ENCODE peak calls at places on chromosomes 6 and 20, in ten cellular contexts. I, X, V, D, M, Q, H, O, K and A are unnamed samples.

GRCh38 chr6:41522780-41523548 is 23.2 kb upstream of the FOXP4 start:
- DNase-seq in O (no peak), D (no peak), X (no peak), M (no peak), K (no peak), H (no peak), I (no peak), Q (no peak), V (no peak), A (no peak)

GRCh38 chr6:52227495-52227894 is 16.8 kb downstream of the IL17F start:
- DNase-seq in Q (no peak), K (no peak), D (no peak), O (no peak), I (no peak), X (no peak), V (no peak), M (no peak), H (no peak), A (no peak)

GRCh38 chr6:94389218-94389617 is 969.9 kb upstream of the EPHA7 start:
- DNase-seq in I (no peak), V (no peak), H (no peak), M (no peak), K (no peak), X (no peak), D (no peak), Q (no peak), O (no peak), A (no peak)

GRCh38 chr6:117483645-117484016 is 1.2 kb downstream of the DCBLD1 start:
- DNase-seq in M (no peak), X (no peak), K (no peak), Q (no peak), I (no peak), D (no peak), V (no peak), O (no peak), H (no peak), A (no peak)

GRCh38 chr6:169254456-169255316 is 1.0 kb upstream of the THBS2 start:
- DNase-seq in Q (no peak), V (no peak), O (no peak), X (no peak), I (no peak), M (no peak), D (no peak), H (no peak), K (peak; percentile 45), A (peak; percentile 23)

GRCh38 chr6:30495993-30496392 is 6.7 kb downstream of the HLA-E start:
- DNase-seq in K (no peak), D (no peak), X (no peak), H (no peak), V (no peak), M (no peak), O (no peak), I (no peak), Q (no peak), A (no peak)

GRCh38 chr6:1726341-1726763 is 116.6 kb downstream of the FOXC1 start:
- DNase-seq in O (no peak), H (no peak), K (no peak), V (no peak), X (no peak), Q (no peak), D (no peak), M (no peak), I (no peak), A (no peak)

GRCh38 chr20:49450281-49450707 is 32.2 kb downstream of the KCNB1 start:
- DNase-seq in I (no peak), V (no peak), M (no peak), O (no peak), Q (no peak), K (no peak), X (no peak), H (no peak), D (no peak), A (no peak)

GRCh38 chr6:51855310-51856082 is 231.9 kb downstream of the PKHD1 start:
- DNase-seq in M (peak; percentile 79), K (peak; percentile 61), Q (no peak), V (peak; percentile 1), X (no peak), H (no peak), O (no peak), I (no peak), D (peak; percentile 41), A (no peak)

GRCh38 chr20:23161244-23161875 is 75.2 kb upstream of the CD93 start:
- DNase-seq in K (no peak), X (no peak), V (no peak), O (no peak), Q (peak; percentile 88), M (no peak), D (no peak), I (no peak), H (no peak), A (no peak)

GRCh38 chr6:167795874-167796667 is 30.6 kb upstream of the AFDN start:
- DNase-seq in K (peak; percentile 63), I (peak; percentile 51), D (no peak), V (no peak), M (no peak), Q (peak; percentile 87), X (peak; percentile 58), O (peak; percentile 77), H (no peak), A (no peak)

GRCh38 chr6:52330470-52330869 is 31.5 kb upstream of the PAQR8 start:
- DNase-seq in Q (no peak), X (peak; percentile 54), I (no peak), O (no peak), V (no peak), H (no peak), D (no peak), K (no peak), M (no peak), A (no peak)

GRCh38 chr6:35146453-35146852 is 5.3 kb upstream of the TCP11 start:
- DNase-seq in H (no peak), X (peak; percentile 59), Q (no peak), I (peak; percentile 37), D (peak; percentile 23), V (no peak), K (peak; percentile 58), O (no peak), M (peak; percentile 37), A (peak; percentile 72)

GRCh38 chr6:34276881-34277762 is 28.3 kb upstream of the SMIM29 start:
- DNase-seq in I (peak; percentile 35), O (no peak), Q (no peak), X (no peak), K (no peak), D (no peak), M (no peak), H (no peak), V (no peak), A (no peak)

DNA sequence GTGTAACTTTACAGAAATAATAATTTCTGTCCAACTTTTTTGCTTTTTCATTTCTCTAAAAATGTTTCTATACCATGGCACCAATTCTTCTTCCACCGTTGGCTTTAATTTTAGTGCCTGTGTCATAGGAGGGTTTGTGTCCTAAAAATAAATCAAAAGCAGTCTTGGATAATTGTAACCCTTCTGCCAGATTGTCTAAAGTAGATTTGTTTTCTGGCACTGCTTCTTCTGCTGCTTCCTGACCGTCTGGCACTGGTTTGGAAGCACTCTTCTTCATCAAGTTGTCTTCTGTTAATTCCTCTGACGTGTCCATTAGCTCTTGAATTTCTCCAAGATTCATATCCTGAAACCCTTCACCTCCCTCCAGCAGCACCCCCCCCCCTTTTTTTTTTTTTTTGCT is 33.1 kb downstream of the SCAF8 start:
- DNase-seq in Q (no peak), X (no peak), I (no peak), H (no peak), O (no peak), D (no peak), K (no peak), M (no peak), V (no peak), A (no peak)
- H3K27ac ChIP-seq in Q (peak overlapping the region; percentile 18), X (no peak overlapping the region), I (peak overlapping the region; percentile 67), H (no peak overlapping the region), O (no peak overlapping the region), D (no peak overlapping the region), K (no peak overlapping the region), M (no peak overlapping the region), V (no peak overlapping the region), A (no peak overlapping the region)

GRCh38 chr6:19851273-19852089 is 14.3 kb downstream of the ID4 start:
- DNase-seq in H (no peak), K (no peak), M (peak; percentile 72), X (no peak), D (peak; percentile 49), V (peak; percentile 42), I (no peak), O (no peak), Q (no peak), A (no peak)
- TF ChIP-seq CTCF in H (peak; percentile 84), K (peak; percentile 70), M (peak; percentile 97), X (peak; percentile 79), D (peak; percentile 82), V (peak; percentile 98), I (peak; percentile 90), O (peak; percentile 79), Q (peak; percentile 89), A (peak; percentile 82)

DNA sequence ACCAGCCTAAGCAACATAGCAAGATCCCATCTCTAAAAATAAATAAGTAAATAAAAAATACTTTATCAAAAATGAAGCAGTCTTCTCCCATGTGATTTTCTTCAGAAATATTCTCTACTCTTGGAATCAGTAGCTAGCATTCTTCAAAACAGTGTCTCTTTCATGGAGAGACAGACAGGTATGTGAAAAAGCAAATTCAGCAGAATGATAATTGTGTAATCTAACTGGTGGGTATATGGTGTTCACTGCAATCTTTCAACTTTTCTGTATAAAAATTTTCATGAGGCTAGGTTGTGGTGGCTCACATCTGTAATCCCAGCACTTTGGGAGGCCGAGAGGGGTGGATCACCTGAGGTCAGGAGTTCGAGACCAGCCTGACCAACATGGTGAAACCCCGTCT is 7.9 kb downstream of the MRS2 start:
- DNase-seq in M (no peak), V (no peak), O (no peak), K (no peak), I (no peak), D (no peak), X (no peak), H (no peak), Q (no peak), A (no peak)
- H3K9me3 ChIP-seq in M (no peaks in the 10 kb centered on the region), V (no peaks in the 10 kb centered on the region), O (no peaks in the 10 kb centered on the region), K (no peaks in the 10 kb centered on the region), I (no peaks in the 10 kb centered on the region), D (no peaks in the 10 kb centered on the region), X (no peaks in the 10 kb centered on the region), H (no peaks in the 10 kb centered on the region), Q (no peaks in the 10 kb centered on the region), A (no peaks in the 10 kb centered on the region)

GRCh38 chr6:106318061-106318460 is 7.5 kb downstream of the ATG5 start:
- DNase-seq in O (no peak), H (no peak), V (no peak), D (no peak), K (no peak), X (no peak), Q (no peak), M (no peak), I (no peak), A (no peak)

GRCh38 chr6:106321940-106322339 is 3.6 kb downstream of the ATG5 start:
- DNase-seq in M (no peak), X (no peak), Q (no peak), K (no peak), I (no peak), D (no peak), H (no peak), V (no peak), O (no peak), A (no peak)

GRCh38 chr6:106316376-106316769 is 9.2 kb downstream of the ATG5 start:
- DNase-seq in H (no peak), X (no peak), V (no peak), K (no peak), I (no peak), M (no peak), Q (no peak), O (no peak), D (no peak), A (no peak)

GRCh38 chr6:106315765-106316375 is 9.7 kb downstream of the ATG5 start:
- DNase-seq in K (no peak), H (no peak), Q (no peak), O (no peak), I (no peak), X (no peak), V (no peak), D (no peak), M (no peak), A (no peak)

GRCh38 chr6:106318851-106319250 is 6.7 kb downstream of the ATG5 start:
- DNase-seq in I (no peak), O (no peak), Q (no peak), M (no peak), D (no peak), V (no peak), X (no peak), K (no peak), H (no peak), A (no peak)
- H3K27ac ChIP-seq in I (no peak overlapping the region), O (no peak overlapping the region), Q (no peak overlapping the region), M (no peak overlapping the region), D (no peak overlapping the region), V (no peak overlapping the region), X (no peak overlapping the region), K (no peak overlapping the region), H (no peak overlapping the region), A (no peak overlapping the region)